ENCODE peak calls at places on chromosomes 12 and 14, in seven cellular contexts. X is HCT116, F is SK-N-SH, A is HepG2, R is K562, G is H1, H is GM12878. L is an unnamed sample.

GRCh38 chr14:22908601-22909000 is 10.3 kb downstream of the RBM23 start:
- DNase-seq in X (no peak), F (no peak), A (no peak), R (no peak), G (no peak), H (no peak), L (no peak)

GRCh38 chr12:63967358-63967757 is 122.9 kb downstream of the SRGAP1 start:
- DNase-seq in X (peak; percentile 32), F (no peak), A (no peak), R (no peak), G (no peak), H (no peak), L (no peak)

GRCh38 chr12:53067074-53067992 is 11.9 kb downstream of the SPRYD3 start:
- DNase-seq in X (no peak), F (no peak), A (no peak), R (no peak), G (no peak), H (no peak), L (no peak)

GRCh38 chr14:98177551-98177950 is 1094.4 kb downstream of the BCL11B start:
- DNase-seq in X (no peak), F (no peak), A (no peak), R (no peak), G (no peak), H (no peak), L (no peak)

GRCh38 chr14:92501891-92502351 is 11.7 kb upstream of the RIN3 start:
- DNase-seq in X (no peak), F (no peak), A (no peak), R (no peak), G (no peak), H (no peak), L (no peak)

GRCh38 chr14:58637040-58637390 is 747 bp upstream of the DACT1 start:
- DNase-seq in X (no peak), F (no peak), A (no peak), R (no peak), G (no peak), H (no peak), L (no peak)

GRCh38 chr12:118743896-118744700 is 237.2 kb upstream of the SRRM4 start:
- DNase-seq in X (no peak), F (peak; percentile 34), A (no peak), R (no peak), G (no peak), H (no peak), L (no peak)

GRCh38 chr12:6271281-6271680 is 39.2 kb upstream of the PLEKHG6 start:
- DNase-seq in X (no peak), F (no peak), A (no peak), R (no peak), G (no peak), H (no peak), L (no peak)

GRCh38 chr12:52052471-52053186 is 1.4 kb downstream of the NR4A1 start:
- DNase-seq in X (no peak), F (no peak), A (no peak), R (peak; percentile 42), G (no peak), H (no peak), L (no peak)

GRCh38 chr14:65414961-65415589 is 2.5 kb downstream of the FUT8 start:
- DNase-seq in X (no peak), F (peak; percentile 31), A (peak; percentile 10), R (no peak), G (no peak), H (no peak), L (no peak)

GRCh38 chr12:42130670-42131402 is 13.8 kb downstream of the GXYLT1 start:
- DNase-seq in X (no peak), F (no peak), A (no peak), R (no peak), G (no peak), H (no peak), L (no peak)

GRCh38 chr12:51834411-51834810 is 14.1 kb downstream of the FIGNL2 start:
- DNase-seq in X (no peak), F (no peak), A (no peak), R (no peak), G (no peak), H (no peak), L (no peak)

GRCh38 chr14:100287202-100287997 is 18.8 kb downstream of the SLC25A29 start:
- DNase-seq in X (no peak), F (no peak), A (no peak), R (no peak), G (peak; percentile 47), H (no peak), L (no peak)

GRCh38 chr14:100285913-100286400 is 20.3 kb downstream of the SLC25A29 start:
- DNase-seq in X (no peak), F (no peak), A (no peak), R (no peak), G (no peak), H (no peak), L (no peak)

GRCh38 chr14:100283984-100284881 is 22.0 kb downstream of the SLC25A29 start:
- DNase-seq in X (no peak), F (peak; percentile 34), A (no peak), R (no peak), G (peak; percentile 66), H (no peak), L (no peak)

GRCh38 chr14:100286484-100287191 is 19.6 kb downstream of the SLC25A29 start:
- DNase-seq in X (no peak), F (no peak), A (no peak), R (no peak), G (peak; percentile 54), H (no peak), L (no peak)

GRCh38 chr14:100285021-100285912 is 21.0 kb downstream of the SLC25A29 start:
- DNase-seq in X (no peak), F (peak; percentile 99), A (peak; percentile 40), R (peak; percentile 94), G (peak; percentile 94), H (no peak), L (no peak)
- TF ChIP-seq CTCF in X (peak; percentile 75), F (peak; percentile 80), A (peak; percentile 81), R (no peak), G (no peak), H (peak; percentile 93), L (peak; percentile 89)

DNA sequence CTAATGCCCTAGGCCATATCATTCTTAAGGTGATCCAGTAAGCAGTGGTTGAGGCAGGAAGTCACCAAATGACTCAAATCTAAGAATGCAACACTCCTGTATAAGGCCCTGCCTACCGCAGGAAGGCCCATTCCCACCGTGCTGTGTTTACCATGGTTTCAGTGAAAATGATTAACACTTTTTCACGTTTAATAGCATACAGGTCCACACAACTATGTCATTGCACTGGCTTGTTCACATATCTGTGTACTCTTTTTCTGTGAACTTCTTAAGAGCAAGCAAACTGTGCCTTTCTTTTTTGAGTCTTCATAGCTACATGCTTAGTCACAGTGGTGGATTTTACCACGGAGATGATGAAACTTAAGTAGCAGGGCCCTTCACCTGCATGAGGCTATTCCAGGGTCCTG is 214.9 kb downstream of the CNTN1 start:
- DNase-seq in X (peak; percentile 85), F (no peak), A (no peak), R (no peak), G (no peak), H (peak; percentile 34), L (no peak)
- TF ChIP-seq SIN3A in X (no peak), F (no peak), A (no peak), R (no peak), G (no peak), H (no peak), L (no peak)

GRCh38 chr12:108566452-108566851 is 4.1 kb downstream of the ISCU start:
- DNase-seq in X (no peak), F (no peak), A (no peak), R (no peak), G (no peak), H (no peak), L (no peak)

GRCh38 chr12:108567388-108567787 is 5.0 kb downstream of the ISCU start:
- DNase-seq in X (no peak), F (no peak), A (no peak), R (no peak), G (no peak), H (no peak), L (no peak)

GRCh38 chr12:108567974-108568652 is 5.7 kb downstream of the ISCU start:
- DNase-seq in X (no peak), F (no peak), A (no peak), R (no peak), G (no peak), H (peak; percentile 77), L (no peak)

GRCh38 chr12:108564724-108565123 is 2.3 kb downstream of the ISCU start:
- DNase-seq in X (no peak), F (no peak), A (no peak), R (no peak), G (no peak), H (no peak), L (no peak)

GRCh38 chr12:108565976-108566375 is 3.6 kb downstream of the ISCU start:
- DNase-seq in X (peak; percentile 80), F (peak; percentile 63), A (no peak), R (no peak), G (no peak), H (peak; percentile 87), L (peak; percentile 66)
- H3K4me1 ChIP-seq in X (peaks cover 23% of the 10 kb centered on the region), F (peaks cover 29% of the 10 kb centered on the region), A (peaks cover 7% of the 10 kb centered on the region), R (peaks cover 17% of the 10 kb centered on the region), G (no peaks in the 10 kb centered on the region), H (peaks cover 64% of the 10 kb centered on the region), L (peaks cover 19% of the 10 kb centered on the region)

DNA sequence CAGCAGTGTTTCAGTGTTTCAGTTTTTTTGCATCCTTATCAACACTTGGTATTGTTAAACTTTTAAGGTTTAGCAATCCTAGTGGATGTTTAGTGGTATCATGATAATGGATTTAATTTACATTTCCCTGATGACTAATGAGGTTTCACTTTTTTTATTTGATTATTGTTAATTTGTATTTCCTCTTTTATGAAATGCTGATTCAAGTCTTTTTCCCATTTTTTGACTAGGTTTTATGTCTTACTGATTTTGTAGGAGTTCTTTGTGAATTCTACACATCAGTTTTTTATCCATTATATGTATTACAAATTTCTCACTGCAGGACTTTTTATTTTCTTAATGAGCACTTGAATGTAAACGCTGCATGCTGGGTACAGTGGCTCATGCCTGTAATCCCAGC is 23.8 kb downstream of the YLPM1 start:
- DNase-seq in X (no peak), F (no peak), A (no peak), R (no peak), G (no peak), H (no peak), L (no peak)
- TF ChIP-seq CTCF in X (no peak), F (peak; percentile 21), A (no peak), R (no peak), G (no peak), H (no peak), L (no peak)